ENCODE peak calls at places on chromosomes 2 and 18, in seven cellular contexts. D is AG10803; L is kidney; Q is GM12865; I is foreskin fibroblast; Y is PC-3; M is CD4-positive, alpha-beta T cell. F is an unnamed sample.

GRCh38 chr2:238389985-238390682 is 36.6 kb upstream of the ASB1 start:
- DNase-seq in D (no peak), L (no peak), Q (no peak), I (no peak), Y (no peak), M (no peak), F (no peak)

GRCh38 chr2:142131016-142131714 is at the start of gene LRP1B:
- DNase-seq in D (peak), L (no peak), Q (peak), I (peak), Y (no peak), M (no peak), F (no peak)

GRCh38 chr2:108403494-108403893 is 25.7 kb downstream of the SULT1C4 start:
- DNase-seq in D (peak), L (no peak), Q (no peak), I (peak), Y (no peak), M (no peak), F (peak)

GRCh38 chr2:9057939-9058761 is 54.7 kb upstream of the MBOAT2 start:
- DNase-seq in D (peak), L (no peak), Q (no peak), I (no peak), Y (no peak), M (no peak), F (peak)

GRCh38 chr2:201200345-201200744 is 17.4 kb downstream of the CASP10 start:
- DNase-seq in D (no peak), L (no peak), Q (no peak), I (no peak), Y (no peak), M (no peak), F (no peak)

GRCh38 chr2:142877265-142877756 is at the start of gene KYNU:
- DNase-seq in D (no peak), L (no peak), Q (peak), I (no peak), Y (peak), M (no peak), F (no peak)

GRCh38 chr2:102147935-102148334 is 5.4 kb downstream of the IL1R1 start:
- DNase-seq in D (peak), L (no peak), Q (peak), I (no peak), Y (no peak), M (no peak), F (no peak)

GRCh38 chr2:6254446-6254845 is 562.3 kb downstream of the SOX11 start:
- DNase-seq in D (no peak), L (no peak), Q (no peak), I (no peak), Y (no peak), M (no peak), F (no peak)

GRCh38 chr2:32012872-32013271 is 2.1 kb upstream of the MEMO1 start:
- DNase-seq in D (no peak), L (no peak), Q (no peak), I (no peak), Y (no peak), M (no peak), F (no peak)

GRCh38 chr2:60961457-60961856 is 56.1 kb upstream of the PEX13 start:
- DNase-seq in D (peak), L (no peak), Q (no peak), I (peak), Y (peak), M (no peak), F (no peak)

GRCh38 chr18:75407468-75408437 is 19.8 kb downstream of the SMIM21 start:
- DNase-seq in D (peak), L (no peak), Q (no peak), I (peak), Y (no peak), M (no peak), F (no peak)

GRCh38 chr2:51597086-51597485 is 565.2 kb upstream of the NRXN1 start:
- DNase-seq in D (no peak), L (no peak), Q (no peak), I (no peak), Y (no peak), M (no peak), F (no peak)

GRCh38 chr2:200022511-200022910 is 67.1 kb downstream of the MAIP1 start:
- DNase-seq in D (no peak), L (no peak), Q (no peak), I (no peak), Y (no peak), M (no peak), F (no peak)

GRCh38 chr2:23809168-23809567 is 117.8 kb downstream of the ATAD2B start:
- DNase-seq in D (no peak), L (no peak), Q (no peak), I (no peak), Y (no peak), M (no peak), F (no peak)

GRCh38 chr2:233952335-233952734 is 35.2 kb downstream of the TRPM8 start:
- DNase-seq in D (no peak), L (no peak), Q (no peak), I (no peak), Y (no peak), M (no peak), F (no peak)

GRCh38 chr2:159262904-159263303 is 23.6 kb downstream of the WDSUB1 start:
- DNase-seq in D (no peak), L (no peak), Q (no peak), I (no peak), Y (no peak), M (no peak), F (no peak)

GRCh38 chr2:97936199-97936598 is 59.5 kb downstream of the TMEM131 start:
- DNase-seq in D (no peak), L (no peak), Q (peak), I (no peak), Y (peak), M (no peak), F (no peak)

GRCh38 chr2:217471329-217471728 is 531.5 kb downstream of the TNS1 start:
- DNase-seq in D (peak), L (no peak), Q (no peak), I (no peak), Y (peak), M (no peak), F (no peak)

GRCh38 chr18:69444221-69444620 is 43.5 kb downstream of the DOK6 start:
- DNase-seq in D (peak), L (no peak), Q (no peak), I (peak), Y (no peak), M (no peak), F (peak)

GRCh38 chr18:48589797-48590519 is 51.1 kb downstream of the CTIF start:
- DNase-seq in D (peak), L (no peak), Q (no peak), I (no peak), Y (no peak), M (no peak), F (no peak)

GRCh38 chr2:120148229-120148628 is 75.0 kb downstream of the TMEM185B start:
- DNase-seq in D (no peak), L (no peak), Q (no peak), I (no peak), Y (no peak), M (no peak), F (no peak)

GRCh38 chr2:231687133-231687852 is 21.0 kb upstream of the PTMA start:
- DNase-seq in D (no peak), L (peak), Q (peak), I (no peak), Y (peak), M (peak), F (no peak)

GRCh38 chr2:218289639-218290315 is 2.5 kb downstream of the TMBIM1 start:
- DNase-seq in D (peak), L (no peak), Q (no peak), I (peak), Y (no peak), M (no peak), F (no peak)

GRCh38 chr2:119372778-119373568 is 6.2 kb downstream of the DBI start:
- DNase-seq in D (no peak), L (no peak), Q (no peak), I (no peak), Y (no peak), M (no peak), F (no peak)

GRCh38 chr2:100643906-100644501 is 81.2 kb downstream of the PDCL3 start:
- DNase-seq in D (no peak), L (no peak), Q (no peak), I (no peak), Y (no peak), M (peak), F (no peak)

GRCh38 chr18:46538376-46538775 is 118.6 kb downstream of the LOXHD1 start:
- DNase-seq in D (no peak), L (no peak), Q (no peak), I (no peak), Y (no peak), M (no peak), F (no peak)

GRCh38 chr18:3452750-3453539 is 3.0 kb downstream of the TGIF1 start:
- DNase-seq in D (peak), L (no peak), Q (no peak), I (no peak), Y (no peak), M (no peak), F (no peak)

GRCh38 chr2:148645925-148646559 is 1.5 kb downstream of the EPC2 start:
- DNase-seq in D (peak), L (no peak), Q (peak), I (peak), Y (peak), M (peak), F (peak)

GRCh38 chr2:148644885-148645134 is 259 bp downstream of the EPC2 start:
- DNase-seq in D (no peak), L (no peak), Q (no peak), I (no peak), Y (no peak), M (no peak), F (no peak)

GRCh38 chr2:148643421-148643820 is 1.1 kb upstream of the EPC2 start:
- DNase-seq in D (no peak), L (no peak), Q (peak), I (no peak), Y (no peak), M (no peak), F (no peak)

GRCh38 chr2:148643998-148644884 is at the start of gene EPC2:
- DNase-seq in D (peak), L (peak), Q (peak), I (peak), Y (peak), M (peak), F (peak)

GRCh38 chr2:148645135-148645924 is 779 bp downstream of the EPC2 start:
- DNase-seq in D (peak), L (peak), Q (peak), I (peak), Y (peak), M (peak), F (peak)
- TF ChIP-seq CTCF in D (peak), L (peak), Q (peak), I (peak), Y (peak), M (no peak), F (peak)

GRCh38 chr2:16466821-16467151 is 198.8 kb downstream of the CYRIA start:
- DNase-seq in D (no peak), L (no peak), Q (no peak), I (no peak), Y (no peak), M (no peak), F (no peak)

GRCh38 chr2:16462965-16463364 is 202.7 kb downstream of the CYRIA start:
- DNase-seq in D (no peak), L (no peak), Q (no peak), I (no peak), Y (no peak), M (no peak), F (no peak)

GRCh38 chr2:16466133-16466820 is 199.4 kb downstream of the CYRIA start:
- DNase-seq in D (no peak), L (no peak), Q (no peak), I (no peak), Y (no peak), M (no peak), F (no peak)

GRCh38 chr2:16464641-16465040 is 201.0 kb downstream of the CYRIA start:
- DNase-seq in D (no peak), L (no peak), Q (no peak), I (no peak), Y (no peak), M (no peak), F (no peak)

GRCh38 chr2:16461672-16462071 is 204.0 kb downstream of the CYRIA start:
- DNase-seq in D (no peak), L (no peak), Q (no peak), I (no peak), Y (no peak), M (no peak), F (no peak)
- TF ChIP-seq CTCF in D (no peak), L (no peak), Q (no peak), I (no peak), Y (no peak), M (no peak), F (no peak)

DNA sequence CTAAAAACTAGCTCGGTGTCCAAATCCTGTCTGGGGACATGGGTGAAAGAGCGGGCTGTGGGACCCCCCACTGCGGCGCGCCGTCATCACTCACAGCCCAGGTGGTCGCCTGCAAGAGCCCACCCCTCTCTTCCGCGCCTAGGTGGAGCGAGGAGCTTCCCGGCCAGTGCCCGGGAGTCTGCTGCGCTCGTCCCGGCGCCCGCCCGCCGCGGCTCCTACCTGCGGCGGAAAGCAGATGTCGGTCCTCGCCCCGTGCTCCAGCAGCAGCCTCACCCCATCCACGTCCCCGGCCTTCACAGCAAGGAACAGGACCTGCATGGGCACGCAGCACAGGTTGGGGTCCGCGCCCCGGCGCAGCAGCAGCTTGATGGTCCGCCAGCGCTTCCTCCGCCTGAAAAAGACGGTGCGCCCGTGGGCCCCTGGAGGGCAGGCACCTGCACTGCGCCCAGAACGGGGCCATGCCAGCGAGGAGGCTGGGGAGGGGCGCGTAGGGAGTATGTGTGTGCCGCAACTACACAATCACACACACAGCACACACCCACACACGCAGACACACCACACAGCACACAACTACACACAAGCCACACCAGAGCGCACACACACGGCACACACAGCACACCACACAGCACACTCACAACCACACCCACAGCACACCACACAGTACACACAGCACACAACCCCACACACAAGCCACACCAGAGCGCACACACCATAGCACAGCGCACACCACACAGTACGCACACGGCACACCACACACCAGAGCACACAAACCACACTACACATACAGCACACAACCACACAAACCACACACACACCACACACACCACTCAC is 37.4 kb downstream of the ANKMY1 start:
- DNase-seq in D (no peak), L (no peak), Q (no peak), I (no peak), Y (no peak), M (no peak), F (no peak)
- TF ChIP-seq CTCF in D (peak), L (no peak), Q (no peak), I (no peak), Y (no peak), M (no peak), F (no peak)

DNA sequence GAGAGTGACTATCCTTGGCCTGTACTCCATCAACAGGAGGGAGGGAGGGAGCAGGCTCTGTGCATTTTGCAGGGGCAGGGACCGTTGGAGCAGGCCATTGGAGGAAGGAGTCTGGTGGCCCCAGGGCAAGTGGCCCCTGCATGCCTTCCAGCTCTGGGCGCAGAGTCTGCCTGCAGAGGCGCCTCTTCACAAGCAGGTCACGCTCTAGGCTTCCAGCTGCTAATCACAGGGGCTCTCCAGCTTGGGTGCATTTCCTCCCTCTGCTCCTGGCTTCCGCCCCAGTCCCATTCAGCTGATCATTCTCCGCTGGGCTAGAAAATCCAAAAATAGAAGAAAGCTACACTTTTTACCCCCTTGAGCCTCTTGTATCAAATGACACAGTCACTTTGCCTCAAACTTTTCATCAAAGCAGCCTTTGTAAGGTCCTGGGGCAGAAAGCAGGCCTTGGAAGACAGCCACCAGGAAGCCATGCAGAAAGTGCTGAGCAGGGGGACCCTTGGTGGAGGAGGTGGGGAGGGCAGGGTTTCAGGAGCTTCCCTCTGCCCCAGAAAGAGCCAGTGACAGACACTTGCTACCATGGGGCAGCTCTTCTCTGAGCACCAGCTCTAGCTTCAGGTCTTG is 11.3 kb downstream of the TMEM247 start:
- DNase-seq in D (peak), L (peak), Q (peak), I (peak), Y (no peak), M (no peak), F (no peak)
- TF ChIP-seq CTCF in D (peak), L (no peak), Q (peak), I (no peak), Y (no peak), M (no peak), F (no peak)

DNA sequence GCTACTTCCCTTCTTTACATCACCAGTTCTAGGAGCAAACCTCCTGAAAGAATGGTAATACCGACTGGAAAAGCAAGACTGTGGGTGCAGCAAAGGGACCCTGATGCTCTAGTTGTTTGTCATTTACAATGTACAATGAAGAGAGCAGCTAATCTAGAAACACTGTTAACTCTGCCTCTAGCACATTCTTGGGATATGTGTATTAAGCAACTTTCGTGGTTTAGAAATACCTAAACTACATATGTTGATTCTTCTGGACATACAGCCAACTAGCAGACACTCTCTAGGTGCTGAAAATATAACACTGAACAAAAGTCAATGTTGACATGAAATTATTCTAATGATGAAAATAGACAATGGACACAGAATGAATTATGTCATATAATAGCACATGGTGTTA is 440.3 kb upstream of the MC4R start:
- DNase-seq in D (no peak), L (no peak), Q (no peak), I (no peak), Y (no peak), M (no peak), F (no peak)
- TF ChIP-seq CTCF in D (no peak), L (no peak), Q (no peak), I (no peak), Y (no peak), M (no peak), F (no peak)

GRCh38 chr2:80499095-80499494 is 194.5 kb upstream of the LRRTM1 start:
- DNase-seq in D (peak), L (no peak), Q (peak), I (peak), Y (peak), M (no peak), F (no peak)
- TF ChIP-seq CTCF in D (peak), L (peak), Q (peak), I (peak), Y (peak), M (no peak), F (peak)

GRCh38 chr18:65523461-65523860 is 227.4 kb upstream of the CDH7 start:
- DNase-seq in D (no peak), L (no peak), Q (no peak), I (no peak), Y (no peak), M (no peak), F (no peak)
- TF ChIP-seq CTCF in D (no peak), L (no peak), Q (no peak), I (no peak), Y (no peak), M (no peak), F (no peak)

GRCh38 chr2:222688912-222689311 is 17.5 kb downstream of the MOGAT1 start:
- DNase-seq in D (peak), L (no peak), Q (no peak), I (no peak), Y (no peak), M (no peak), F (no peak)

GRCh38 chr2:222698276-222698675 is 26.8 kb downstream of the MOGAT1 start:
- DNase-seq in D (no peak), L (no peak), Q (no peak), I (no peak), Y (no peak), M (no peak), F (no peak)

GRCh38 chr2:222690564-222691200 is 19.2 kb downstream of the MOGAT1 start:
- DNase-seq in D (peak), L (peak), Q (peak), I (peak), Y (peak), M (peak), F (peak)

GRCh38 chr2:222689322-222689721 is 17.9 kb downstream of the MOGAT1 start:
- DNase-seq in D (no peak), L (no peak), Q (no peak), I (no peak), Y (no peak), M (no peak), F (no peak)

GRCh38 chr2:222693837-222694236 is 22.4 kb downstream of the MOGAT1 start:
- DNase-seq in D (no peak), L (no peak), Q (peak), I (no peak), Y (peak), M (no peak), F (no peak)
- TF ChIP-seq CTCF in D (peak), L (no peak), Q (peak), I (no peak), Y (peak), M (no peak), F (peak)

GRCh38 chr2:74915743-74916142 is 42.7 kb upstream of the POLE4 start:
- DNase-seq in D (peak), L (no peak), Q (peak), I (no peak), Y (peak), M (no peak), F (no peak)

GRCh38 chr2:74919827-74920226 is 38.6 kb upstream of the POLE4 start:
- DNase-seq in D (no peak), L (peak), Q (peak), I (peak), Y (peak), M (peak), F (no peak)

GRCh38 chr2:74921236-74921736 is 37.2 kb upstream of the POLE4 start:
- DNase-seq in D (no peak), L (no peak), Q (no peak), I (no peak), Y (no peak), M (no peak), F (no peak)

GRCh38 chr2:74916394-74916793 is 42.0 kb upstream of the POLE4 start:
- DNase-seq in D (no peak), L (no peak), Q (no peak), I (no peak), Y (no peak), M (no peak), F (no peak)

GRCh38 chr2:74917702-74918619 is 40.5 kb upstream of the POLE4 start:
- DNase-seq in D (peak), L (no peak), Q (no peak), I (peak), Y (peak), M (no peak), F (peak)
- TF ChIP-seq CTCF in D (no peak), L (no peak), Q (no peak), I (no peak), Y (no peak), M (no peak), F (no peak)

GRCh38 chr2:172106128-172106961 is 3.6 kb upstream of the DLX2 start:
- DNase-seq in D (peak), L (peak), Q (peak), I (no peak), Y (peak), M (peak), F (no peak)
- TF ChIP-seq CTCF in D (peak), L (peak), Q (peak), I (peak), Y (peak), M (peak), F (peak)

F was measured in AG09319.